ENCODE peak calls at places on chromosomes 4 and X, in five cellular contexts. R is GM12878, M is A549, G is HepG2, Z is K562. S is an unnamed sample.

GRCh38 chr4:16122784-16123183 is 39.0 kb upstream of the PROM1 start:
- DNase-seq in R (no peak), M (no peak), G (no peak), Z (no peak), S (no peak)

GRCh38 chr4:8783736-8784135 is 87.9 kb downstream of the HMX1 start:
- DNase-seq in R (no peak), M (no peak), G (no peak), Z (no peak), S (no peak)

GRCh38 chr4:25818293-25819240 is 44.2 kb downstream of the SEL1L3 start:
- DNase-seq in R (no peak), M (no peak), G (no peak), Z (no peak), S (no peak)

GRCh38 chr4:156677136-156677535 is 294.5 kb downstream of the PDGFC start:
- DNase-seq in R (no peak), M (peak; percentile 20), G (peak; percentile 38), Z (peak; percentile 11), S (peak; percentile 22)

GRCh38 chr4:83221897-83222441 is 62.6 kb downstream of the COQ2 start:
- DNase-seq in R (peak; percentile 93), M (no peak), G (no peak), Z (no peak), S (no peak)

GRCh38 chr4:182206916-182207315 is 36.3 kb upstream of the TENM3 start:
- DNase-seq in R (no peak), M (no peak), G (no peak), Z (no peak), S (no peak)

GRCh38 chr4:37648084-37648817 is 37.9 kb downstream of the RELL1 start:
- DNase-seq in R (no peak), M (peak; percentile 58), G (peak; percentile 92), Z (no peak), S (no peak)

GRCh38 chr4:41455215-41455614 is 82.7 kb upstream of the LIMCH1 start:
- DNase-seq in R (no peak), M (no peak), G (no peak), Z (no peak), S (no peak)

GRCh38 chr4:72564184-72564583 is 4.8 kb downstream of the ADAMTS3 start:
- DNase-seq in R (no peak), M (no peak), G (no peak), Z (no peak), S (no peak)

GRCh38 chr4:25928320-25928955 is 14.4 kb downstream of the SMIM20 start:
- DNase-seq in R (no peak), M (no peak), G (no peak), Z (no peak), S (no peak)

GRCh38 chrX:102832661-102833060 is 104.4 kb upstream of the RAB40AL start:
- DNase-seq in R (no peak), M (peak; percentile 33), G (no peak), Z (peak; percentile 19), S (peak; percentile 5)

GRCh38 chr4:2251073-2251794 is 9.3 kb upstream of the HAUS3 start:
- DNase-seq in R (no peak), M (no peak), G (no peak), Z (no peak), S (peak; percentile 28)

GRCh38 chr4:80173387-80173786 is 23.9 kb upstream of the PRDM8 start:
- DNase-seq in R (no peak), M (no peak), G (no peak), Z (no peak), S (no peak)

GRCh38 chr4:2364654-2365053 is 53.8 kb downstream of the ZFYVE28 start:
- DNase-seq in R (no peak), M (no peak), G (no peak), Z (peak; percentile 94), S (no peak)

GRCh38 chrX:41457618-41458192 is 10.6 kb downstream of the NYX start:
- DNase-seq in R (no peak), M (no peak), G (no peak), Z (no peak), S (no peak)

GRCh38 chr4:42561031-42561430 is 95.9 kb downstream of the ATP8A1 start:
- DNase-seq in R (no peak), M (no peak), G (no peak), Z (no peak), S (no peak)

GRCh38 chr4:182142146-182143085 is 100.8 kb upstream of the TENM3 start:
- DNase-seq in R (no peak), M (no peak), G (no peak), Z (no peak), S (no peak)

GRCh38 chrX:49212209-49212608 is 12.2 kb upstream of the SYP start:
- DNase-seq in R (no peak), M (no peak), G (no peak), Z (no peak), S (no peak)

GRCh38 chr4:170008376-170008775 is 17.8 kb downstream of the MFAP3L start:
- DNase-seq in R (no peak), M (peak; percentile 6), G (no peak), Z (no peak), S (no peak)

GRCh38 chr4:25632135-25632534 is 23.5 kb upstream of the SLC34A2 start:
- DNase-seq in R (no peak), M (no peak), G (no peak), Z (no peak), S (no peak)

GRCh38 chrX:78024349-78025108 is 55.1 kb upstream of the PGAM4 start:
- DNase-seq in R (no peak), M (peak; percentile 18), G (peak; percentile 45), Z (peak; percentile 32), S (peak; percentile 30)

GRCh38 chr4:148312996-148313490 is 129.2 kb downstream of the NR3C2 start:
- DNase-seq in R (no peak), M (no peak), G (no peak), Z (no peak), S (no peak)

GRCh38 chrX:19852014-19853005 is 35.1 kb downstream of the SH3KBP1 start:
- DNase-seq in R (no peak), M (no peak), G (peak; percentile 72), Z (no peak), S (no peak)

GRCh38 chr4:36226430-36227227 is 17.7 kb downstream of the ARAP2 start:
- DNase-seq in R (no peak), M (no peak), G (no peak), Z (no peak), S (no peak)

GRCh38 chrX:31199770-31200114 is 127.9 kb upstream of the FTHL17 start:
- DNase-seq in R (no peak), M (no peak), G (peak; percentile 59), Z (no peak), S (no peak)

GRCh38 chr4:140020457-140021361 is 133.3 kb downstream of the MAML3 start:
- DNase-seq in R (no peak), M (no peak), G (no peak), Z (no peak), S (no peak)

GRCh38 chr4:1047106-1047975 is 35.9 kb downstream of the FGFRL1 start:
- DNase-seq in R (no peak), M (no peak), G (no peak), Z (no peak), S (no peak)

GRCh38 chrX:133005038-133005437 is 46.6 kb upstream of the HS6ST2 start:
- DNase-seq in R (no peak), M (peak; percentile 3), G (peak; percentile 3), Z (peak; percentile 9), S (peak; percentile 39)

GRCh38 chr4:152102184-152103000 is 341.6 kb upstream of the GATB start:
- DNase-seq in R (no peak), M (no peak), G (peak; percentile 35), Z (no peak), S (no peak)

GRCh38 chr4:16026155-16026761 is 57.6 kb downstream of the PROM1 start:
- DNase-seq in R (peak; percentile 25), M (peak; percentile 21), G (peak; percentile 44), Z (peak; percentile 45), S (peak; percentile 39)

GRCh38 chr4:137819964-137820383 is 287.7 kb upstream of the PCDH18 start:
- DNase-seq in R (peak; percentile 1), M (peak; percentile 1), G (peak; percentile 45), Z (no peak), S (peak; percentile 9)

GRCh38 chrX:152600853-152601635 is 36.7 kb upstream of the GABRQ start:
- DNase-seq in R (no peak), M (no peak), G (no peak), Z (no peak), S (peak; percentile 20)

GRCh38 chrX:109392895-109393294 is 89.0 kb downstream of the GUCY2F start:
- DNase-seq in R (no peak), M (no peak), G (no peak), Z (no peak), S (no peak)

GRCh38 chrX:136125106-136125505 is 22.2 kb upstream of the FHL1 start:
- DNase-seq in R (no peak), M (no peak), G (no peak), Z (no peak), S (no peak)

GRCh38 chrX:124960454-124960853 is 359.2 kb upstream of the TEX13C start:
- DNase-seq in R (no peak), M (no peak), G (no peak), Z (no peak), S (no peak)
- TF ChIP-seq SMC3 in R (no peak), M (no peak), G (no peak), Z (no peak), S (no peak)

DNA sequence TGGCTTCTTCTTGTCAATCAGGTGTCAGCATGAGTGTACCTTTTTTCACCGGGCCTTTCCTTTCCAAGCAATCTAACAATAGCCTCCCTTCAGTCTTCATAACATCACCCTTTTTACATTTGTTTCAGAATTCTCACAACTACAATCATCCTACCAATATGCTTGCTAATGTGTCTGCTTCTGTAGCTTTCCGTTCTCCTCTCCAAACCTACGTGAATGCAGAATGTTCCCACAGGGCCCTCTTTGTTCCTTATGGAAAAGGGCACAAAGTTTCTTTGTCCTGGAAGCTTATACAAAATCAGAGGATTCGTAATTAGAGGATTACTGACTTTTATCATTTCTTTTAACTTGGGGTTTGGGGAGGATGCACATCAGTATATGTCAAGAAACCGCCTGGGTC is 461.8 kb downstream of the CENPC start:
- DNase-seq in R (no peak), M (no peak), G (no peak), Z (no peak), S (no peak)
- TF ChIP-seq EP300 in R (no peak), M (no peak), G (no peak), Z (no peak), S (no peak)

GRCh38 chr4:7597281-7597680 is 162.6 kb upstream of the PSAPL1 start:
- DNase-seq in R (no peak), M (no peak), G (no peak), Z (no peak), S (no peak)
- TF ChIP-seq SMC3 in R (no peak), M (no peak), G (no peak), Z (no peak), S (no peak)

GRCh38 chr4:186760576-186760975 is 36.9 kb upstream of the FAT1 start:
- DNase-seq in R (no peak), M (no peak), G (no peak), Z (no peak), S (no peak)

GRCh38 chr4:186762865-186763264 is 39.2 kb upstream of the FAT1 start:
- DNase-seq in R (no peak), M (no peak), G (no peak), Z (no peak), S (no peak)

GRCh38 chr4:186764457-186764856 is 40.8 kb upstream of the FAT1 start:
- DNase-seq in R (no peak), M (no peak), G (no peak), Z (no peak), S (no peak)

GRCh38 chr4:186761281-186761897 is 37.7 kb upstream of the FAT1 start:
- DNase-seq in R (no peak), M (no peak), G (no peak), Z (no peak), S (no peak)

GRCh38 chr4:186762361-186762760 is 38.7 kb upstream of the FAT1 start:
- DNase-seq in R (no peak), M (no peak), G (peak; percentile 56), Z (no peak), S (no peak)
- TF ChIP-seq EP300 in R (no peak), M (no peak), G (no peak), Z (no peak), S (no peak)

S was measured in SK-N-SH.